ENCODE peak calls at places on chromosomes 7 and 10, in four cellular contexts. H, P, F and R are unnamed samples.

GRCh38 chr10:67990093-67990492 is 85.0 kb downstream of the HERC4 start:
- DNase-seq in H (no peak), P (no peak), F (no peak), R (no peak)

GRCh38 chr10:119859422-119860258 is 13.0 kb downstream of the MCMBP start:
- DNase-seq in H (no peak), P (no peak), F (peak; percentile 39), R (peak; percentile 24)

GRCh38 chr7:157279679-157279972 is 57.2 kb upstream of the DNAJB6 start:
- DNase-seq in H (no peak), P (no peak), F (no peak), R (no peak)

GRCh38 chr10:26890956-26891355 is 30.2 kb upstream of the ABI1 start:
- DNase-seq in H (no peak), P (no peak), F (peak; percentile 26), R (peak; percentile 15)

GRCh38 chr10:133355266-133355665 is 2.6 kb downstream of the FUOM start:
- DNase-seq in H (no peak), P (no peak), F (no peak), R (no peak)

GRCh38 chr7:4790516-4790991 is 15.1 kb downstream of the AP5Z1 start:
- DNase-seq in H (no peak), P (no peak), F (no peak), R (no peak)

GRCh38 chr10:124647421-124648130 is 96.6 kb downstream of the FAM53B start:
- DNase-seq in H (peak; percentile 46), P (peak; percentile 32), F (peak; percentile 70), R (peak; percentile 68)

GRCh38 chr10:21481407-21481806 is 44.1 kb downstream of the SKIDA1 start:
- DNase-seq in H (no peak), P (no peak), F (no peak), R (no peak)

GRCh38 chr7:106901870-106902441 is 36.9 kb downstream of the PIK3CG start:
- DNase-seq in H (no peak), P (no peak), F (no peak), R (no peak)

GRCh38 chr7:73823873-73824597 is 6.8 kb upstream of the CLDN4 start:
- DNase-seq in H (no peak), P (no peak), F (no peak), R (no peak)

GRCh38 chr7:101164071-101164840 is 1.1 kb downstream of the VGF start:
- DNase-seq in H (no peak), P (no peak), F (no peak), R (no peak)

GRCh38 chr7:75727881-75728592 is 10.7 kb downstream of the HIP1 start:
- DNase-seq in H (no peak), P (no peak), F (no peak), R (no peak)

GRCh38 chr10:25952857-25953256 is 18.8 kb downstream of the MYO3A start:
- DNase-seq in H (no peak), P (no peak), F (no peak), R (no peak)

GRCh38 chr10:66550351-66550750 is 375.5 kb upstream of the LRRTM3 start:
- DNase-seq in H (no peak), P (no peak), F (no peak), R (no peak)

GRCh38 chr10:79001082-79001885 is 67.5 kb upstream of the ZMIZ1 start:
- DNase-seq in H (no peak), P (no peak), F (no peak), R (no peak)

GRCh38 chr7:139791316-139791715 is 13.5 kb upstream of the HIPK2 start:
- DNase-seq in H (no peak), P (no peak), F (no peak), R (no peak)

GRCh38 chr10:126647116-126647515 is 23.4 kb downstream of the C10orf90 start:
- DNase-seq in H (no peak), P (no peak), F (no peak), R (no peak)

GRCh38 chr7:158623241-158623640 is 35.6 kb upstream of the PTPRN2 start:
- DNase-seq in H (no peak), P (no peak), F (no peak), R (no peak)

GRCh38 chr10:75035975-75036708 is 75.3 kb upstream of the SAMD8 start:
- DNase-seq in H (no peak), P (no peak), F (peak; percentile 73), R (peak; percentile 74)

GRCh38 chr10:94251098-94251497 is 111.6 kb downstream of the NOC3L start:
- DNase-seq in H (no peak), P (no peak), F (no peak), R (no peak)

GRCh38 chr10:100339236-100339635 is 7.8 kb upstream of the SCD start:
- DNase-seq in H (no peak), P (no peak), F (peak; percentile 38), R (peak; percentile 53)

GRCh38 chr7:32070406-32071360 is at the start of gene PDE1C:
- DNase-seq in H (no peak), P (no peak), F (peak; percentile 29), R (peak; percentile 34)

GRCh38 chr10:88256013-88256680 is 327.0 kb downstream of the RNLS start:
- DNase-seq in H (no peak), P (no peak), F (no peak), R (no peak)

GRCh38 chr7:55381696-55382095 is 16.6 kb downstream of the LANCL2 start:
- DNase-seq in H (no peak), P (no peak), F (no peak), R (no peak)

GRCh38 chr10:69285699-69286098 is 7.4 kb downstream of the HK1 start:
- DNase-seq in H (no peak), P (no peak), F (no peak), R (no peak)

GRCh38 chr10:3784510-3785250 is at the start of gene KLF6:
- DNase-seq in H (no peak), P (no peak), F (peak; percentile 51), R (peak; percentile 55)

GRCh38 chr10:132493246-132493755 is 44.3 kb upstream of the INPP5A start:
- DNase-seq in H (no peak), P (no peak), F (no peak), R (no peak)

GRCh38 chr7:45236666-45237065 is 79.1 kb downstream of the RAMP3 start:
- DNase-seq in H (no peak), P (no peak), F (no peak), R (no peak)